ENCODE peak calls at places on chromosomes 13 and 19, in nine cellular contexts. F is epithelial cell of esophagus, Q is HFFc6, G is AG09319, O is uterus, R is GM10248, V is tibial artery, D is ovary, I is fibroblast of lung. Z is an unnamed sample.

GRCh38 chr19:29089315-29089855 is 123.6 kb downstream of the UQCRFS1 start:
- DNase-seq in F (no peak), G (no peak), I (no peak), R (no peak), D (no peak), Q (no peak), O (no peak), V (no peak), Z (no peak)

GRCh38 chr13:102399791-102400618 is 1.8 kb downstream of the FGF14 start:
- DNase-seq in F (peak), G (no peak), I (peak), V (no peak), R (peak), D (no peak), Q (no peak), O (no peak), Z (peak)

GRCh38 chr19:49212302-49212701 is 54.7 kb downstream of the TRPM4 start:
- DNase-seq in Q (no peak), D (no peak), V (no peak), F (peak), I (peak), O (no peak), R (no peak), G (no peak), Z (no peak)

GRCh38 chr13:100394005-100394695 is 194.4 kb downstream of the GGACT start:
- DNase-seq in O (peak), G (peak), D (no peak), I (peak), F (no peak), Q (peak), R (peak), V (no peak), Z (peak)

GRCh38 chr19:47729799-47730520 is 15.4 kb upstream of the NOP53 start:
- DNase-seq in O (peak), V (peak), R (no peak), I (no peak), D (peak), G (no peak), F (peak), Q (no peak), Z (peak)

GRCh38 chr13:98258226-98258625 is 81.2 kb upstream of the RNF113B start:
- DNase-seq in D (no peak), R (no peak), I (no peak), F (no peak), V (no peak), Q (no peak), O (no peak), G (no peak), Z (no peak)

GRCh38 chr19:32138416-32138815 is 207.0 kb upstream of the ZNF507 start:
- DNase-seq in O (no peak), V (no peak), G (no peak), R (no peak), F (no peak), Q (no peak), I (no peak), D (no peak), Z (no peak)

GRCh38 chr13:35704331-35704730 is 227.8 kb upstream of the MAB21L1 start:
- DNase-seq in O (no peak), D (no peak), R (no peak), Q (no peak), G (no peak), I (no peak), V (no peak), F (no peak), Z (no peak)

GRCh38 chr19:3573858-3574637 is 1.3 kb downstream of the HMG20B start:
- DNase-seq in F (peak), I (peak), V (peak), R (peak), O (peak), G (peak), D (peak), Q (peak), Z (peak)

GRCh38 chr19:1026189-1027019 is at the start of gene CNN2:
- DNase-seq in O (peak), R (peak), G (no peak), V (peak), I (peak), D (peak), Q (peak), F (peak), Z (peak)

GRCh38 chr13:109400192-109400591 is 386.2 kb downstream of the IRS2 start:
- DNase-seq in R (no peak), O (no peak), Q (no peak), V (peak), G (no peak), F (no peak), D (no peak), I (no peak), Z (no peak)

GRCh38 chr13:86567119-86567518 is 767.9 kb upstream of the SLITRK6 start:
- DNase-seq in D (no peak), I (no peak), R (no peak), F (no peak), V (no peak), Q (no peak), G (no peak), O (no peak), Z (no peak)
- TF ChIP-seq CTCF in D (no peak), I (no peak), R (peak), F (peak), V (no peak), Q (no peak), G (no peak), O (no peak), Z (peak)

GRCh38 chr19:23407597-23407996 is 12.3 kb upstream of the ZNF91 start:
- DNase-seq in F (no peak), I (no peak), D (no peak), R (no peak), Q (no peak), G (no peak), V (no peak), O (no peak), Z (no peak)
- TF ChIP-seq CTCF in F (no peak), I (no peak), D (no peak), R (no peak), Q (no peak), G (no peak), V (no peak), O (no peak), Z (no peak)

GRCh38 chr19:9947441-9947840 is 11.1 kb upstream of the OLFM2 start:
- DNase-seq in F (no peak), R (no peak), D (no peak), O (no peak), G (no peak), I (no peak), Q (no peak), V (no peak), Z (no peak)
- TF ChIP-seq CTCF in F (no peak), R (no peak), D (no peak), O (no peak), G (no peak), I (no peak), Q (no peak), V (no peak), Z (no peak)

GRCh38 chr19:41748012-41748411 is 7.3 kb upstream of the CEACAM6 start:
- DNase-seq in F (no peak), R (no peak), V (no peak), Q (no peak), D (no peak), O (no peak), G (no peak), I (no peak), Z (no peak)

GRCh38 chr19:41753936-41754529 is 1.3 kb upstream of the CEACAM6 start:
- DNase-seq in O (no peak), D (peak), F (peak), I (peak), G (no peak), V (peak), R (peak), Q (peak), Z (peak)

GRCh38 chr19:41755328-41755913 is at the start of gene CEACAM6:
- DNase-seq in R (no peak), G (no peak), Q (no peak), D (no peak), F (no peak), O (no peak), V (peak), I (no peak), Z (no peak)

GRCh38 chr19:41754596-41754995 is 734 bp upstream of the CEACAM6 start:
- DNase-seq in R (no peak), V (no peak), G (no peak), Q (no peak), I (no peak), D (no peak), F (peak), O (no peak), Z (no peak)

GRCh38 chr19:41753159-41753558 is 2.2 kb upstream of the CEACAM6 start:
- DNase-seq in D (no peak), V (peak), G (no peak), Q (peak), F (peak), I (peak), O (no peak), R (peak), Z (peak)
- TF ChIP-seq CTCF in D (no peak), V (peak), G (peak), Q (peak), F (peak), I (peak), O (peak), R (peak), Z (peak)